ENCODE peak calls at places on chromosomes 7 and 10, in nine cellular contexts. I is ovary, B is prostate gland, P is adrenal gland, W is transverse colon, A is body of pancreas, S is esophagus muscularis mucosa, V is spleen, X is right lobe of liver. Q is an unnamed sample.

GRCh38 chr10:69567920-69568319 is 5.3 kb downstream of the NEUROG3 start:
- DNase-seq in I (peak; percentile 31), B (no peak), P (peak; percentile 64), W (peak; percentile 15), A (peak; percentile 53), S (no peak), V (no peak), X (peak; percentile 70), Q (no peak)

GRCh38 chr7:4277936-4278335 is 404.2 kb upstream of the FOXK1 start:
- DNase-seq in I (no peak), B (no peak), P (no peak), W (no peak), A (no peak), S (no peak), V (no peak), X (no peak), Q (no peak)

GRCh38 chr10:19930936-19931859 is 115.0 kb downstream of the PLXDC2 start:
- DNase-seq in I (no peak), B (peak; percentile 63), P (peak; percentile 79), W (peak; percentile 56), A (peak; percentile 44), S (no peak), V (no peak), X (no peak), Q (peak; percentile 83)

GRCh38 chr10:18279202-18279601 is 139.0 kb downstream of the CACNB2 start:
- DNase-seq in I (no peak), B (no peak), P (no peak), W (no peak), A (no peak), S (no peak), V (no peak), X (no peak), Q (no peak)

GRCh38 chr10:74460812-74461211 is 309.8 kb downstream of the ADK start:
- DNase-seq in I (no peak), B (no peak), P (no peak), W (no peak), A (no peak), S (no peak), V (no peak), X (no peak), Q (no peak)

GRCh38 chr10:99406149-99406548 is 24.3 kb downstream of the GOT1 start:
- DNase-seq in I (no peak), B (no peak), P (no peak), W (no peak), A (no peak), S (no peak), V (no peak), X (no peak), Q (no peak)

GRCh38 chr10:68296833-68297232 is 35.0 kb upstream of the HNRNPH3 start:
- DNase-seq in I (no peak), B (no peak), P (no peak), W (no peak), A (no peak), S (no peak), V (no peak), X (no peak), Q (no peak)

GRCh38 chr7:41103331-41103730 is 599.6 kb downstream of the INHBA start:
- DNase-seq in I (no peak), B (no peak), P (no peak), W (no peak), A (no peak), S (no peak), V (no peak), X (no peak), Q (no peak)

GRCh38 chr10:3426190-3426845 is 253.7 kb upstream of the PITRM1 start:
- DNase-seq in I (no peak), B (no peak), P (no peak), W (peak; percentile 26), A (no peak), S (no peak), V (no peak), X (no peak), Q (no peak)

GRCh38 chr7:64998865-64999164 is 7.7 kb downstream of the ERV3-1 start:
- DNase-seq in I (no peak), B (no peak), P (no peak), W (no peak), A (no peak), S (no peak), V (no peak), X (no peak), Q (no peak)

GRCh38 chr10:32963102-32963501 is 5.1 kb upstream of the ITGB1 start:
- DNase-seq in I (no peak), B (no peak), P (no peak), W (no peak), A (no peak), S (no peak), V (no peak), X (no peak), Q (no peak)

GRCh38 chr10:43959854-43960415 is 311.3 kb upstream of the ZNF32 start:
- DNase-seq in I (no peak), B (no peak), P (no peak), W (no peak), A (no peak), S (peak; percentile 72), V (peak; percentile 27), X (no peak), Q (no peak)

GRCh38 chr7:110205899-110206298 is 885.0 kb upstream of the LRRN3 start:
- DNase-seq in I (no peak), B (no peak), P (no peak), W (no peak), A (no peak), S (no peak), V (no peak), X (no peak), Q (no peak)

GRCh38 chr7:12727455-12728191 is 40.2 kb downstream of the ARL4A start:
- DNase-seq in I (no peak), B (no peak), P (no peak), W (no peak), A (no peak), S (no peak), V (no peak), X (no peak), Q (no peak)

GRCh38 chr10:69663548-69663947 is 33.5 kb downstream of the FAM241B start:
- DNase-seq in I (no peak), B (no peak), P (no peak), W (no peak), A (no peak), S (no peak), V (no peak), X (no peak), Q (no peak)

GRCh38 chr7:133196872-133197612 is 55.8 kb upstream of the EXOC4 start:
- DNase-seq in I (no peak), B (no peak), P (no peak), W (no peak), A (no peak), S (no peak), V (no peak), X (no peak), Q (no peak)

GRCh38 chr7:69049341-69049740 is 548.9 kb upstream of the AUTS2 start:
- DNase-seq in I (no peak), B (no peak), P (no peak), W (no peak), A (no peak), S (peak; percentile 45), V (no peak), X (no peak), Q (no peak)

GRCh38 chr10:82505009-82505408 is 630.0 kb downstream of the NRG3 start:
- DNase-seq in I (no peak), B (no peak), P (no peak), W (no peak), A (no peak), S (no peak), V (no peak), X (no peak), Q (no peak)

GRCh38 chr7:154746551-154746950 is 256.4 kb downstream of the PAXIP1 start:
- DNase-seq in I (no peak), B (no peak), P (no peak), W (no peak), A (no peak), S (no peak), V (no peak), X (no peak), Q (no peak)

GRCh38 chr7:154750353-154750801 is 252.5 kb downstream of the PAXIP1 start:
- DNase-seq in I (no peak), B (no peak), P (no peak), W (no peak), A (no peak), S (no peak), V (no peak), X (no peak), Q (no peak)

GRCh38 chr7:154744861-154745258 is 258.1 kb downstream of the PAXIP1 start:
- DNase-seq in I (no peak), B (no peak), P (no peak), W (no peak), A (no peak), S (no peak), V (no peak), X (no peak), Q (no peak)

GRCh38 chr7:154744226-154744860 is 258.6 kb downstream of the PAXIP1 start:
- DNase-seq in I (no peak), B (no peak), P (peak; percentile 36), W (peak; percentile 42), A (peak; percentile 63), S (no peak), V (no peak), X (no peak), Q (no peak)

DNA sequence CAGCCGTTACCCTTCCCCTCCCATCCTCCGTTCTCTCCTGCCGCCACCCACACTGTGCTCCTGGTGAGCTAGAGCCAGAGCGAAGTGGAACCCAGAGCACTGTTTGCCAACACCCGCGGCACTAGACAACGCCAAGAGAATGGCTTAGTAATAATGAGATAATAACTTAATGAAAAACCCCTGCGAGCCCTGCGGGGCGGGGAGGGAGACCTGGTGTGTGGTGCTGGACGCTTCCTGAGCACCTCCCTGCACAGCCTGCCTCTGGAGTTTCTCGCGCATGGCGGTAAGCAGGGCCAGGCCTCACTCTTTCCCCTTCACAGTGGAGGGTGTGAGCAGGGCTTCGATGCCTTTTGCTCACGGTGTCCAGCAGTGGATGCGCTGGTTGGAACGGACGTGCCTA is 254.5 kb downstream of the PAXIP1 start:
- DNase-seq in I (no peak), B (no peak), P (no peak), W (no peak), A (no peak), S (no peak), V (no peak), X (no peak), Q (no peak)
- H3K27me3 ChIP-seq in I (no peaks in the 10 kb centered on the region), B (no peaks in the 10 kb centered on the region), P (no peaks in the 10 kb centered on the region), W (no peaks in the 10 kb centered on the region), A (no peaks in the 10 kb centered on the region), S (no peaks in the 10 kb centered on the region), V (no peaks in the 10 kb centered on the region), X (no peaks in the 10 kb centered on the region), Q (no peaks in the 10 kb centered on the region)

GRCh38 chr10:30398193-30398592 is 35.8 kb upstream of the MAP3K8 start:
- DNase-seq in I (no peak), B (no peak), P (no peak), W (no peak), A (no peak), S (no peak), V (no peak), X (no peak), Q (no peak)
- TF ChIP-seq POLR2A in I (no peak), B (no peak), P (no peak), W (no peak), A (no peak), S (no peak), V (no peak), X (no peak), Q (no peak)

GRCh38 chr7:85186521-85187241 is at the start of gene SEMA3D:
- DNase-seq in I (peak; percentile 67), B (peak; percentile 66), P (peak; percentile 73), W (peak; percentile 53), A (peak; percentile 73), S (no peak), V (peak; percentile 93), X (peak; percentile 59), Q (peak; percentile 79)
- H3K27me3 ChIP-seq in I (no peaks in the 10 kb centered on the region), B (no peaks in the 10 kb centered on the region), P (peaks cover 11% of the 10 kb centered on the region), W (peaks cover 42% of the 10 kb centered on the region), A (no peaks in the 10 kb centered on the region), S (peaks cover 35% of the 10 kb centered on the region), V (peaks cover 23% of the 10 kb centered on the region), X (no peaks in the 10 kb centered on the region), Q (no peaks in the 10 kb centered on the region)

GRCh38 chr7:7617550-7617949 is 23.0 kb upstream of the UMAD1 start:
- DNase-seq in I (no peak), B (no peak), P (no peak), W (no peak), A (no peak), S (no peak), V (no peak), X (no peak), Q (no peak)
- TF ChIP-seq POLR2A in I (no peak), B (no peak), P (no peak), W (no peak), A (no peak), S (no peak), V (no peak), X (no peak), Q (no peak)